ENCODE peak calls at places on chromosomes 5 and 9, in seven cellular contexts. Y is lower lobe of right lung, P is endodermal cell, G is uterus, T is K562, O is adrenal gland, C is MM.1S. R is an unnamed sample. For H3K9me3, the result is how much of the 10 kb centered on the place peaks cover.

GRCh38 chr9:121267689-121268597 is at the start of gene GSN:
- DNase-seq in Y (peak), P (peak), G (peak), T (peak), O (peak), C (peak), R (peak)

GRCh38 chr5:35149041-35149440 is 81.2 kb downstream of the PRLR start:
- DNase-seq in Y (no peak), P (no peak), G (no peak), T (no peak), O (no peak), C (no peak), R (no peak)

GRCh38 chr5:91219803-91220371 is 163.2 kb downstream of the ARRDC3 start:
- DNase-seq in Y (no peak), P (peak), G (no peak), T (peak), O (peak), C (peak), R (peak)

GRCh38 chr9:122277285-122277897 is 12.7 kb downstream of the MRRF start:
- DNase-seq in Y (no peak), P (no peak), G (no peak), T (no peak), O (no peak), C (no peak), R (no peak)

GRCh38 chr9:5435912-5436311 is 1.8 kb downstream of the PLGRKT start:
- DNase-seq in Y (no peak), P (no peak), G (no peak), T (no peak), O (no peak), C (no peak), R (no peak)

GRCh38 chr9:125807065-125807464 is 59.9 kb downstream of the PBX3 start:
- DNase-seq in Y (no peak), P (no peak), G (no peak), T (no peak), O (no peak), C (no peak), R (no peak)

GRCh38 chr5:45623855-45624254 is 72.3 kb downstream of the HCN1 start:
- DNase-seq in Y (no peak), P (no peak), G (no peak), T (no peak), O (no peak), C (no peak), R (no peak)

GRCh38 chr5:14813747-14814146 is 57.8 kb downstream of the ANKH start:
- DNase-seq in Y (no peak), P (no peak), G (no peak), T (no peak), O (no peak), C (no peak), R (peak)

GRCh38 chr5:67315082-67315801 is 118.6 kb upstream of the CD180 start:
- DNase-seq in Y (no peak), P (peak), G (no peak), T (no peak), O (no peak), C (no peak), R (no peak)

GRCh38 chr5:41796061-41796460 is 74.2 kb downstream of the OXCT1 start:
- DNase-seq in Y (no peak), P (no peak), G (no peak), T (no peak), O (no peak), C (no peak), R (no peak)

GRCh38 chr9:21801683-21802417 is 586 bp upstream of the MTAP start:
- DNase-seq in Y (peak), P (peak), G (peak), T (no peak), O (peak), C (peak), R (peak)

GRCh38 chr9:133429641-133430161 is 7.5 kb downstream of the ADAMTS13 start:
- DNase-seq in Y (no peak), P (peak), G (no peak), T (peak), O (no peak), C (no peak), R (no peak)

GRCh38 chr5:169590602-169591001 is 7.0 kb downstream of the SPDL1 start:
- DNase-seq in Y (no peak), P (no peak), G (no peak), T (no peak), O (no peak), C (no peak), R (no peak)

GRCh38 chr5:140785905-140786686 is at the start of gene PCDHA1:
- DNase-seq in Y (peak), P (no peak), G (no peak), T (no peak), O (no peak), C (no peak), R (no peak)

GRCh38 chr5:64923151-64923685 is 154.5 kb downstream of the CWC27 start:
- DNase-seq in Y (no peak), P (peak), G (no peak), T (no peak), O (no peak), C (no peak), R (peak)

GRCh38 chr9:126915281-126915816 is 767 bp downstream of the RALGPS1 start:
- DNase-seq in Y (peak), P (peak), G (peak), T (peak), O (no peak), C (peak), R (no peak)

GRCh38 chr9:86807577-86807976 is 139.7 kb downstream of the GAS1 start:
- DNase-seq in Y (no peak), P (no peak), G (peak), T (no peak), O (no peak), C (no peak), R (peak)

GRCh38 chr5:124605516-124605915 is 140.9 kb downstream of the ZNF608 start:
- DNase-seq in Y (no peak), P (peak), G (peak), T (no peak), O (peak), C (no peak), R (no peak)

GRCh38 chr9:79858509-79858908 is 286.7 kb downstream of the TLE4 start:
- DNase-seq in Y (no peak), P (no peak), G (no peak), T (no peak), O (no peak), C (peak), R (peak)

GRCh38 chr5:51632027-51632426 is 248.8 kb downstream of the ISL1 start:
- DNase-seq in Y (no peak), P (no peak), G (no peak), T (no peak), O (no peak), C (no peak), R (no peak)

GRCh38 chr5:75054110-75054930 is 2.0 kb upstream of the GCNT4 start:
- DNase-seq in Y (peak), P (peak), G (peak), T (no peak), O (peak), C (no peak), R (no peak)

GRCh38 chr9:77640741-77641580 is 7.2 kb downstream of the GNA14 start:
- DNase-seq in Y (no peak), P (no peak), G (no peak), T (no peak), O (no peak), C (no peak), R (no peak)

GRCh38 chr9:22144226-22144625 is 135.1 kb upstream of the CDKN2B start:
- DNase-seq in Y (no peak), P (no peak), G (no peak), T (no peak), O (no peak), C (no peak), R (no peak)

GRCh38 chr5:174741352-174741751 is 17.0 kb downstream of the MSX2 start:
- DNase-seq in Y (no peak), P (no peak), G (no peak), T (no peak), O (no peak), C (no peak), R (no peak)

GRCh38 chr5:177495243-177496060 is 2.0 kb downstream of the PDLIM7 start:
- DNase-seq in Y (no peak), P (peak), G (peak), T (no peak), O (peak), C (no peak), R (peak)

GRCh38 chr5:25025836-25026235 is 381.1 kb upstream of the CDH10 start:
- DNase-seq in Y (no peak), P (no peak), G (no peak), T (no peak), O (no peak), C (no peak), R (no peak)

GRCh38 chr9:4489919-4490704 is at the start of gene SLC1A1:
- DNase-seq in Y (peak), P (peak), G (peak), T (no peak), O (peak), C (no peak), R (peak)

GRCh38 chr9:114504341-114505186 is 709 bp downstream of the WHRN start:
- DNase-seq in Y (peak), P (peak), G (peak), T (peak), O (peak), C (peak), R (no peak)

GRCh38 chr5:98341711-98342042 is 431.8 kb upstream of the RGMB start:
- DNase-seq in Y (no peak), P (no peak), G (no peak), T (no peak), O (no peak), C (no peak), R (no peak)

GRCh38 chr5:136638084-136638483 is 272.7 kb upstream of the TRPC7 start:
- DNase-seq in Y (no peak), P (no peak), G (no peak), T (no peak), O (no peak), C (no peak), R (no peak)

GRCh38 chr5:72234898-72235297 is 85.1 kb downstream of the MRPS27 start:
- DNase-seq in Y (no peak), P (no peak), G (no peak), T (no peak), O (no peak), C (no peak), R (no peak)

GRCh38 chr9:89036383-89036782 is 45.1 kb downstream of the S1PR3 start:
- DNase-seq in Y (no peak), P (no peak), G (no peak), T (no peak), O (peak), C (no peak), R (no peak)

GRCh38 chr5:140468188-140468587 is 66.6 kb downstream of the ANKHD1 start:
- DNase-seq in Y (no peak), P (no peak), G (no peak), T (no peak), O (no peak), C (peak), R (no peak)

GRCh38 chr5:45385321-45386058 is 310.7 kb downstream of the HCN1 start:
- DNase-seq in Y (no peak), P (no peak), G (no peak), T (no peak), O (no peak), C (no peak), R (peak)

GRCh38 chr5:92945630-92946097 is 635.4 kb downstream of the NR2F1-AS1 start:
- DNase-seq in Y (no peak), P (no peak), G (no peak), T (no peak), O (no peak), C (no peak), R (no peak)

GRCh38 chr5:136776022-136776927 is 410.9 kb upstream of the TRPC7 start:
- DNase-seq in Y (no peak), P (no peak), G (no peak), T (no peak), O (no peak), C (no peak), R (no peak)

GRCh38 chr5:72392326-72392733 is 72.2 kb downstream of the PTCD2 start:
- DNase-seq in Y (no peak), P (no peak), G (no peak), T (no peak), O (no peak), C (no peak), R (no peak)

GRCh38 chr9:91879231-91879630 is 70.8 kb downstream of the ROR2 start:
- DNase-seq in Y (no peak), P (no peak), G (no peak), T (no peak), O (no peak), C (no peak), R (no peak)

GRCh38 chr5:158514353-158514960 is 585.3 kb downstream of the EBF1 start:
- DNase-seq in Y (no peak), P (no peak), G (no peak), T (no peak), O (no peak), C (no peak), R (no peak)

GRCh38 chr5:50340757-50341156 is 100.3 kb downstream of the EMB start:
- DNase-seq in Y (no peak), P (no peak), G (no peak), T (no peak), O (no peak), C (no peak), R (no peak)
- H3K9me3 ChIP-seq in Y (under half), P (half or more), G (under half), T (under half), O (under half), C (under half), R (under half)

GRCh38 chr5:1330847-1331831 is 13.8 kb downstream of the CLPTM1L start:
- DNase-seq in Y (no peak), P (no peak), G (no peak), T (no peak), O (no peak), C (no peak), R (peak)

GRCh38 chr5:1330146-1330846 is 14.6 kb downstream of the CLPTM1L start:
- DNase-seq in Y (peak), P (no peak), G (no peak), T (no peak), O (no peak), C (no peak), R (peak)

GRCh38 chr5:1331861-1332405 is 13.0 kb downstream of the CLPTM1L start:
- DNase-seq in Y (no peak), P (no peak), G (no peak), T (no peak), O (no peak), C (no peak), R (no peak)

GRCh38 chr5:1325870-1326546 is 18.9 kb downstream of the CLPTM1L start:
- DNase-seq in Y (no peak), P (peak), G (peak), T (no peak), O (peak), C (no peak), R (no peak)

GRCh38 chr5:1329111-1329579 is 15.8 kb downstream of the CLPTM1L start:
- DNase-seq in Y (no peak), P (no peak), G (no peak), T (no peak), O (no peak), C (no peak), R (no peak)
- H3K27ac ChIP-seq in Y (peak), P (peak), G (no peak), T (no peak), O (no peak), C (peak), R (no peak)

GRCh38 chr5:6845856-6846255 is 132.6 kb downstream of the TENT4A start:
- DNase-seq in Y (no peak), P (no peak), G (no peak), T (no peak), O (no peak), C (no peak), R (no peak)

GRCh38 chr5:6849569-6849968 is 136.3 kb downstream of the TENT4A start:
- DNase-seq in Y (no peak), P (peak), G (no peak), T (no peak), O (no peak), C (no peak), R (no peak)

GRCh38 chr5:6847896-6848295 is 134.7 kb downstream of the TENT4A start:
- DNase-seq in Y (no peak), P (no peak), G (no peak), T (no peak), O (no peak), C (peak), R (no peak)

GRCh38 chr5:6850033-6850432 is 136.8 kb downstream of the TENT4A start:
- DNase-seq in Y (no peak), P (no peak), G (no peak), T (no peak), O (no peak), C (no peak), R (no peak)
- H3K9me3 ChIP-seq in Y (under half), P (under half), G (under half), T (under half), O (under half), C (under half), R (under half)

DNA sequence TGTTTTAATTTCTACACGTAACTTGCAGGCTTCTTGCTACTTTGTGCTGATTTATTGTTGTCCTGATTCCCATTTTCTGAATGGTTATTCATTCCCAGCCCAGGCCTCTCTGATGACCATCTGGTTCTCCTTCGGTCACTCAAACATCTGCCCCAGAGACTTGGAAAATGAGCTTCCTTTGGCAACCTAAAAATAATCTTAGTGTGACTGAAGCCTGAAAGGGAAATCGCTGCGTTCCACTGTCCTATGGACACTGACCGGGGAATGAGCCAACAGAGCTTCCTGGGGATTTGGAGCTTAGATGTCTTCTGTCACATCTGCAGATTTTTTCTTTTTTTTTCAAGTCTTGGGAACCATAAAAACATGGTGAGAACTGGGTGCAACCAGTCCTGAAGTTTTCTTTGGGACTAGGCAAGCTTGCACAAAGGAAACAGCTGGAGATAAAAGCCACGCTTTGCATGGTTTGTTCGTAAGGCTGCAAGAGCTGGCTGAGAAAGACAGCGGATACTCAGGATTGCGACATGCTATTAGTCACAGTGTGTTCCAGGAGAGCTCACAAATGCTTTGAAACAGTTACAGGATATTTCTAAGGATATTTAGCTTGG is 146.3 kb downstream of the GOLPH3 start:
- DNase-seq in Y (no peak), P (peak), G (peak), T (no peak), O (peak), C (no peak), R (peak)
- H3K27ac ChIP-seq in Y (peak), P (peak), G (peak), T (no peak), O (no peak), C (no peak), R (peak)

GRCh38 chr9:40925149-40925548 is 203.3 kb downstream of the FOXD4L6 start:
- DNase-seq in Y (no peak), P (peak), G (no peak), T (no peak), O (no peak), C (no peak), R (no peak)
- H3K9me3 ChIP-seq in Y (half or more), P (half or more), G (under half), T (under half), O (under half), C (under half), R (under half)

GRCh38 chr9:137917116-137917515 is 39.5 kb downstream of the CACNA1B start:
- DNase-seq in Y (no peak), P (no peak), G (no peak), T (no peak), O (peak), C (no peak), R (no peak)
- H3K27ac ChIP-seq in Y (no peak), P (no peak), G (no peak), T (no peak), O (no peak), C (no peak), R (no peak)

GRCh38 chr9:103082494-103082893 is 87.4 kb downstream of the CYLC2 start:
- DNase-seq in Y (no peak), P (no peak), G (no peak), T (no peak), O (no peak), C (no peak), R (no peak)
- H3K9me3 ChIP-seq in Y (under half), P (under half), G (under half), T (under half), O (under half), C (under half), R (under half)

DNA sequence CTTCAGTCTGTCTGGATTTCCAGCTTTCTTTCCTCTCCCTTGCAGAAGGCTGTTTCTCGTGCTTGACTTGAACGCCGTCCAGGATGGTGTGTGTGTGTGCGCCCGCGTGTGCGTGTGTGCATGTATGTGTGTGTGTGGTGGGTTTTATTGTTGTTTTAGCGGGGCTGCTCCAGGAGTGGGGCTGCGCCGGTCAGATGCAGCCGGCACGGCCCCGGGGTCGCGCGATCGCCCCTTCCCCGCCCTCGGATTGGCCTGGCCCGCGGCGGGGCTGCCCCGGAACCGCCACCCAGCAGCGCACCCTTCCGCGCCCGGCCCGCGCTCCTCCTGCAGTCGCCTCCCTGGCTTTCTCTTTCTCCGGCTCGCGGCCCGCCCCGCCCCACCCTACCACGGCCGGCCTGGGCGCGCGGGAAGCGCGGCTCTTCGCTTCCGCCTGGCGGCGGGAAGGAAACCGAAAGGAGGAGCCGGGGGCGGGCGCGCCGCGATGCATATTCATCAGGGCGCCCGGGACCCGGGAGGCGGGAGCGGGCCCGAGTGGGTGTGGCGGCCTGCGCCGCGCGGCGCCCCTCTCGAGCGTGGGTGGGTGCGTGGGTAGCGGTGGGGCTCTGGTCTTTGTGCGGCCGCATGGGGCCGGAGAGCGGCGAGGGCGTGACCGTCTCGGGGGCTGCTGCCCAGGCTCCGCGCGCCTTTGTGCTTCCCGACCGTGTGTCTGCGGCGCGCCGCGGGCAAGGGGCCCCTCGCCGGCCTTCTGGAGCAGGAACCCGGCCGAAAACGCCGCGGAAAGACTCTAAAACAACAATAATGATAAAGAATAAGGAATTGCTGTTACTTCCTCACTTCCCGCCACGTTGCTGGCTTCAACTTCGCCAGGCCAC is 8.5 kb upstream of the NFIB start:
- DNase-seq in Y (peak), P (peak), G (peak), T (peak), O (peak), C (peak), R (peak)
- H3K27ac ChIP-seq in Y (peak), P (peak), G (peak), T (peak), O (peak), C (peak), R (peak)

R was measured in SJCRH30.